ENCODE peak calls at places on chromosomes 12 and 14, in eight cellular contexts. B is choroid plexus epithelial cell; X is CD4-positive, CD25-positive, alpha-beta regulatory T cell; F is activated CD4-positive, alpha-beta T cell treated with anti-CD3 and anti-CD28 coated beads for 24 hours; M is KBM-7; L is GM04504; T is LoVo; H is left cardiac atrium. E is an unnamed sample.

GRCh38 chr14:30673071-30673470 is 51.0 kb downstream of the SCFD1 start:
- DNase-seq in L (no peak), F (no peak), H (no peak), T (no peak), B (peak; percentile 40), M (no peak), X (no peak), E (no peak)

GRCh38 chr14:96351986-96352385 is 11.2 kb downstream of the ATG2B start:
- DNase-seq in M (no peak), B (peak; percentile 27), T (no peak), H (no peak), X (no peak), F (no peak), L (no peak), E (no peak)

GRCh38 chr14:62592877-62593276 is 452.4 kb downstream of the KCNH5 start:
- DNase-seq in T (no peak), H (no peak), L (no peak), F (no peak), M (no peak), X (no peak), B (peak; percentile 13), E (no peak)

GRCh38 chr12:7650091-7650490 is 15.6 kb downstream of the APOBEC1 start:
- DNase-seq in M (no peak), B (no peak), L (no peak), X (no peak), H (no peak), F (no peak), T (no peak), E (no peak)

GRCh38 chr14:57692671-57693070 is 173.2 kb downstream of the SLC35F4 start:
- DNase-seq in H (no peak), B (peak; percentile 81), X (no peak), T (peak; percentile 22), L (peak; percentile 42), F (no peak), M (peak; percentile 64), E (no peak)

GRCh38 chr12:24012528-24012927 is 63.1 kb upstream of the SOX5 start:
- DNase-seq in T (no peak), M (no peak), B (peak; percentile 44), H (no peak), X (no peak), F (no peak), L (no peak), E (no peak)

GRCh38 chr12:106551410-106551809 is 31.4 kb upstream of the RFX4 start:
- DNase-seq in M (no peak), T (peak; percentile 41), X (no peak), B (no peak), F (no peak), L (no peak), H (no peak), E (no peak)

GRCh38 chr12:93032748-93033147 is 103.7 kb upstream of the EEA1 start:
- DNase-seq in B (peak; percentile 25), M (no peak), H (no peak), L (no peak), X (no peak), F (no peak), T (no peak), E (no peak)

GRCh38 chr12:14904854-14905253 is 19.2 kb upstream of the MGP start:
- DNase-seq in L (no peak), M (no peak), B (no peak), T (no peak), F (no peak), H (no peak), X (no peak), E (no peak)